ENCODE peak calls at places on chromosomes 5 and 9, in nine cellular contexts. B, K, J, X, Q, V, G, E and H are unnamed samples.

GRCh38 chr9:113652355-113653152 is 189.0 kb downstream of the RGS3 start:
- DNase-seq in B (no peak), K (no peak), J (no peak), X (peak), Q (no peak), V (no peak), G (no peak), E (no peak), H (no peak)

GRCh38 chr9:109817846-109818472 is 38.0 kb downstream of the PALM2AKAP2 start:
- DNase-seq in B (peak), K (peak), J (peak), X (peak), Q (peak), V (peak), G (peak), E (peak), H (peak)

GRCh38 chr9:33418090-33418489 is 15.7 kb upstream of the AQP7 start:
- DNase-seq in B (no peak), K (no peak), J (no peak), X (no peak), Q (no peak), V (no peak), G (no peak), E (peak), H (no peak)

GRCh38 chr5:169094586-169095409 is 206.1 kb downstream of the SLIT3 start:
- DNase-seq in B (no peak), K (no peak), J (peak), X (no peak), Q (peak), V (peak), G (no peak), E (no peak), H (no peak)

GRCh38 chr9:121610638-121610953 is 40.8 kb upstream of the DAB2IP start:
- DNase-seq in B (no peak), K (no peak), J (no peak), X (no peak), Q (no peak), V (no peak), G (no peak), E (no peak), H (no peak)

GRCh38 chr9:109478665-109479380 is 19.3 kb downstream of the PTPN3 start:
- DNase-seq in B (no peak), K (no peak), J (no peak), X (no peak), Q (no peak), V (no peak), G (no peak), E (no peak), H (no peak)

GRCh38 chr5:88882321-88883038 is 504 bp downstream of the MEF2C start:
- DNase-seq in B (no peak), K (peak), J (no peak), X (no peak), Q (peak), V (peak), G (no peak), E (no peak), H (no peak)

GRCh38 chr9:104850771-104851170 is 77.2 kb downstream of the ABCA1 start:
- DNase-seq in B (no peak), K (no peak), J (no peak), X (no peak), Q (no peak), V (no peak), G (no peak), E (no peak), H (no peak)

GRCh38 chr5:14779975-14780374 is 91.6 kb downstream of the ANKH start:
- DNase-seq in B (no peak), K (no peak), J (no peak), X (no peak), Q (no peak), V (no peak), G (no peak), E (no peak), H (no peak)

GRCh38 chr5:10612251-10612650 is 48.4 kb downstream of the ANKRD33B start:
- DNase-seq in B (no peak), K (no peak), J (no peak), X (no peak), Q (no peak), V (no peak), G (no peak), E (no peak), H (no peak)

GRCh38 chr9:113578279-113578865 is 114.8 kb downstream of the RGS3 start:
- DNase-seq in B (no peak), K (no peak), J (no peak), X (no peak), Q (no peak), V (no peak), G (no peak), E (no peak), H (no peak)

GRCh38 chr5:90606539-90606938 is 47.9 kb downstream of the ADGRV1 start:
- DNase-seq in B (no peak), K (peak), J (no peak), X (no peak), Q (no peak), V (no peak), G (no peak), E (peak), H (no peak)

GRCh38 chr5:171596391-171596878 is 177.0 kb downstream of the FGF18 start:
- DNase-seq in B (no peak), K (no peak), J (peak), X (no peak), Q (peak), V (peak), G (no peak), E (no peak), H (no peak)

GRCh38 chr9:87138128-87139040 is 191.1 kb upstream of the GAS1 start:
- DNase-seq in B (no peak), K (no peak), J (no peak), X (no peak), Q (no peak), V (no peak), G (no peak), E (no peak), H (no peak)

GRCh38 chr9:78985084-78985738 is 586.6 kb upstream of the TLE4 start:
- DNase-seq in B (no peak), K (no peak), J (peak), X (no peak), Q (peak), V (peak), G (no peak), E (no peak), H (no peak)

GRCh38 chr5:144549580-144549979 is 378.9 kb downstream of the KCTD16 start:
- DNase-seq in B (no peak), K (peak), J (no peak), X (no peak), Q (no peak), V (peak), G (no peak), E (no peak), H (no peak)

GRCh38 chr5:115961413-115962238 is 649 bp upstream of the LVRN start:
- DNase-seq in B (no peak), K (peak), J (no peak), X (no peak), Q (no peak), V (no peak), G (no peak), E (no peak), H (no peak)

GRCh38 chr9:89213481-89213880 is 34.9 kb upstream of the SHC3 start:
- DNase-seq in B (no peak), K (no peak), J (no peak), X (no peak), Q (no peak), V (no peak), G (no peak), E (no peak), H (no peak)

GRCh38 chr5:107558951-107559350 is 111.8 kb downstream of the EFNA5 start:
- DNase-seq in B (no peak), K (no peak), J (no peak), X (no peak), Q (no peak), V (no peak), G (no peak), E (no peak), H (no peak)

GRCh38 chr5:58849995-58850667 is 267.3 kb downstream of the RAB3C start:
- DNase-seq in B (no peak), K (peak), J (peak), X (peak), Q (peak), V (peak), G (peak), E (peak), H (peak)

GRCh38 chr9:132049900-132050299 is 29.8 kb downstream of the MED27 start:
- DNase-seq in B (no peak), K (no peak), J (no peak), X (no peak), Q (no peak), V (no peak), G (no peak), E (no peak), H (no peak)

GRCh38 chr9:134847752-134848432 is 32.7 kb upstream of the FCN2 start:
- DNase-seq in B (no peak), K (no peak), J (no peak), X (no peak), Q (no peak), V (peak), G (no peak), E (no peak), H (no peak)

GRCh38 chr9:6133346-6134063 is 82.1 kb upstream of the IL33 start:
- DNase-seq in B (no peak), K (peak), J (no peak), X (no peak), Q (peak), V (peak), G (no peak), E (no peak), H (no peak)